ENCODE peak calls at places on chromosome 20, in four cellular contexts. C, D, R and N are unnamed samples. For H3K36me3, the result is how much of the 10 kb centered on the place peaks cover.

GRCh38 chr20:24584538-24585356 is 115.3 kb downstream of the SYNDIG1 start:
- DNase-seq in C (no peak), D (no peak), R (peak), N (no peak)

GRCh38 chr20:32574296-32575226 is 10.6 kb downstream of the NOL4L start:
- DNase-seq in C (no peak), D (no peak), R (peak), N (peak)

GRCh38 chr20:61391812-61392520 is 139.9 kb downstream of the CDH4 start:
- DNase-seq in C (no peak), D (no peak), R (no peak), N (peak)

GRCh38 chr20:54680439-54680838 is 205.0 kb downstream of the DOK5 start:
- DNase-seq in C (no peak), D (no peak), R (no peak), N (no peak)

GRCh38 chr20:47295921-47296426 is 60.5 kb downstream of the ZMYND8 start:
- DNase-seq in C (no peak), D (no peak), R (peak), N (peak)

GRCh38 chr20:34066476-34067090 is 45.5 kb downstream of the EIF2S2 start:
- DNase-seq in C (no peak), D (no peak), R (no peak), N (peak)

GRCh38 chr20:34165246-34165645 is 53.2 kb upstream of the EIF2S2 start:
- DNase-seq in C (no peak), D (no peak), R (no peak), N (no peak)

GRCh38 chr20:54662064-54662463 is 186.7 kb downstream of the DOK5 start:
- DNase-seq in C (no peak), D (no peak), R (no peak), N (no peak)

GRCh38 chr20:46564241-46564957 is 13.9 kb upstream of the OCSTAMP start:
- DNase-seq in C (no peak), D (no peak), R (no peak), N (no peak)

GRCh38 chr20:33675127-33675954 is 1.1 kb upstream of the NECAB3 start:
- DNase-seq in C (no peak), D (no peak), R (no peak), N (no peak)

GRCh38 chr20:44256961-44257360 is 9.9 kb downstream of the GDAP1L1 start:
- DNase-seq in C (no peak), D (no peak), R (no peak), N (no peak)

GRCh38 chr20:47278907-47279348 is 77.6 kb downstream of the ZMYND8 start:
- DNase-seq in C (no peak), D (no peak), R (peak), N (peak)

GRCh38 chr20:38870733-38871559 is 55.3 kb upstream of the FAM83D start:
- DNase-seq in C (no peak), D (no peak), R (no peak), N (peak)

GRCh38 chr20:47748851-47749250 is 36.4 kb downstream of the SULF2 start:
- DNase-seq in C (no peak), D (no peak), R (peak), N (no peak)

GRCh38 chr20:40658509-40658908 is 30.5 kb downstream of the MAFB start:
- DNase-seq in C (no peak), D (no peak), R (no peak), N (no peak)

GRCh38 chr20:56004611-56005388 is 519 bp downstream of the CBLN4 start:
- DNase-seq in C (no peak), D (no peak), R (no peak), N (no peak)

GRCh38 chr20:21640556-21640955 is 64.9 kb upstream of the PAX1 start:
- DNase-seq in C (no peak), D (no peak), R (no peak), N (peak)
- TF ChIP-seq CTCF in C (no peak), D (peak), R (no peak), N (peak)

DNA sequence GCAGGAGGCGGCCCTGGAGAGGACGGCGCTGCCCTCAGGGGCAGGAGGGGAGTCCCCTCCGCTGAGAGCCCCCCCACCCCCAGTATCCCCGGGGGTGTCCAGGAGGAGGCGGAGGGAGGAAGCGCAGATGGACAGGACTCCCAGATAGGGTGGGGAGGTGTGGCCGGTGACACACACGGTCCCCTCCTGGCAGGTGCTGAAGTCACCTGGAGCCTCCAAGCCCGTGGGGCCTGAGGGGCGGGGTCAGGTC is 1.4 kb downstream of the STMN3 start:
- DNase-seq in C (no peak), D (no peak), R (no peak), N (no peak)
- H3K4me3 ChIP-seq in C (peak), D (peak), R (peak), N (no peak)

GRCh38 chr20:36752582-36752981 is 6.7 kb upstream of the NDRG3 start:
- DNase-seq in C (no peak), D (no peak), R (no peak), N (no peak)
- H3K36me3 ChIP-seq in C (under half), D (half or more), R (under half), N (under half)

DNA sequence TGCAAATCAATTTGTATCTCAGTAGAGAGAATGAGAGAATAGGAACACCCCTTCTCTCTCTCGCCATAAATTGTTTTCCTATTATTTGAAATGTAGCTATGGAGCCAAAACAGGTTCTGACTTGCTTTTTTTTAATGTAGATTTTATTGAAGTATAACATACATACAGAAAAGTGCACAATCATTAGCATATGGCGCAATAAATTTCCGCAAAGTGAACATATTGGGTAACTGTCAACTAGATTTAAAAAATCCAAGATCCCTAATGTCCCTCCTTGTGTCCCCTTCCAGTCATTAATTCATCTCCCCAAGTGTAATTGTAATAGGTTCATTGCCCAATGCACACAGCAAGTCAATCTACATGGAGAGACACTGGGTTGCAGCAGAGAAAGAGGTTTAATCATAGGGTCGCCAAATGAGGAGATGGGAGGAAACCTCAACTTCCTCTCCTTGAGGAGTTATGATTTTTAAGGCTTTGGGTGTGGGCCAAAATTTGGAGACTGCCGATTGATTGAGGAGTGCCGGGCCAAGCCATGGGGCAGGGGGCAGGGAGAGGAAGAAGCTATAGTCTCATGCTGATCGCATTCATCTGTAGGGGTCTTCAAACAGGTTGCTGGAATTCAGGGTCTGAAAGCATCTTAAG is 43.3 kb upstream of the TGM3 start:
- DNase-seq in C (no peak), D (no peak), R (no peak), N (no peak)
- TF ChIP-seq CTCF in C (no peak), D (no peak), R (no peak), N (no peak)

GRCh38 chr20:30489604-30490003 is 767.9 kb upstream of the DEFB115 start:
- DNase-seq in C (no peak), D (no peak), R (no peak), N (no peak)
- H3K4me3 ChIP-seq in C (no peak), D (no peak), R (no peak), N (no peak)